ENCODE peak calls at places on chromosomes 13 and 19, in eight cellular contexts. D is sigmoid colon; M is CD8-positive, alpha-beta T cell; B is dorsolateral prefrontal cortex; U is upper lobe of right lung; X is activated B cell treated with CpG ODN at 0.5 μM for 24 hours; Y is spleen; K is colonic mucosa. A is an unnamed sample.

GRCh38 chr13:108176685-108177274 is 38.6 kb downstream of the LIG4 start:
- DNase-seq in M (peak), X (peak), B (no peak), D (no peak), U (no peak), Y (no peak), K (peak), A (no peak)

GRCh38 chr19:3783660-3784584 is 2.3 kb downstream of the MATK start:
- DNase-seq in U (peak), Y (peak), D (no peak), B (no peak), M (peak), K (no peak), X (no peak), A (no peak)

GRCh38 chr13:57631607-57632275 is at the start of gene PCDH17:
- DNase-seq in B (no peak), D (no peak), U (peak), X (no peak), K (no peak), M (no peak), Y (peak), A (peak)

GRCh38 chr13:30466358-30466714 is 600 bp upstream of the HMGB1 start:
- DNase-seq in M (no peak), K (no peak), Y (no peak), D (no peak), B (no peak), U (no peak), X (no peak), A (no peak)

GRCh38 chr19:3125900-3126524 is 9.8 kb upstream of the GNA15 start:
- DNase-seq in B (no peak), K (peak), M (peak), Y (peak), D (no peak), U (peak), X (peak), A (peak)

GRCh38 chr13:112747256-112747655 is 57.4 kb downstream of the ATP11A start:
- DNase-seq in X (no peak), D (peak), U (peak), Y (peak), M (no peak), B (no peak), K (no peak), A (no peak)

GRCh38 chr19:16888629-16889371 is at the start of gene F2RL3:
- DNase-seq in Y (peak), U (peak), D (peak), B (no peak), X (no peak), M (no peak), K (peak), A (peak)

GRCh38 chr13:75636339-75637095 is 387 bp downstream of the LMO7 start:
- DNase-seq in B (no peak), X (peak), D (no peak), M (peak), U (peak), Y (peak), K (peak), A (peak)

GRCh38 chr19:13493516-13494310 is 12.6 kb downstream of the CACNA1A start:
- DNase-seq in X (no peak), D (no peak), M (no peak), K (no peak), U (no peak), Y (no peak), B (no peak), A (no peak)

GRCh38 chr13:110520431-110521295 is 40.9 kb downstream of the RAB20 start:
- DNase-seq in U (peak), M (no peak), K (peak), B (peak), D (peak), Y (no peak), X (no peak), A (peak)

GRCh38 chr13:24176351-24177101 is 16.0 kb downstream of the SPATA13 start:
- DNase-seq in U (no peak), X (no peak), B (no peak), Y (no peak), D (no peak), M (no peak), K (no peak), A (no peak)

GRCh38 chr13:32676242-32676641 is 90.0 kb downstream of the PDS5B start:
- DNase-seq in Y (no peak), D (no peak), K (no peak), M (no peak), U (no peak), B (no peak), X (no peak), A (no peak)

GRCh38 chr19:2820112-2820702 is 539 bp downstream of the ZNF554 start:
- DNase-seq in M (no peak), K (peak), X (no peak), D (no peak), B (no peak), U (no peak), Y (no peak), A (no peak)

GRCh38 chr19:56838930-56839664 is 1.4 kb downstream of the PEG3 start:
- DNase-seq in X (no peak), U (peak), K (peak), B (peak), D (peak), M (peak), Y (peak), A (peak)

GRCh38 chr13:29946093-29946492 is 95.7 kb upstream of the UBL3 start:
- DNase-seq in U (no peak), D (no peak), K (no peak), Y (no peak), X (no peak), M (no peak), B (no peak), A (no peak)

GRCh38 chr19:48683349-48683748 is 10.5 kb upstream of the NTN5 start:
- DNase-seq in Y (no peak), D (no peak), U (no peak), K (no peak), X (no peak), B (peak), M (peak), A (peak)

GRCh38 chr19:51148571-51148970 is 6.5 kb downstream of the SIGLEC7 start:
- DNase-seq in B (no peak), X (no peak), Y (no peak), M (no peak), U (no peak), K (no peak), D (no peak), A (no peak)

GRCh38 chr13:65913173-65913572 is 1317.0 kb downstream of the PCDH9 start:
- DNase-seq in U (no peak), K (no peak), B (no peak), D (no peak), X (no peak), Y (no peak), M (no peak), A (no peak)

GRCh38 chr19:42290523-42291436 is 11.2 kb upstream of the PRR19 start:
- DNase-seq in K (no peak), U (no peak), M (peak), D (no peak), B (no peak), Y (peak), X (peak), A (peak)

DNA sequence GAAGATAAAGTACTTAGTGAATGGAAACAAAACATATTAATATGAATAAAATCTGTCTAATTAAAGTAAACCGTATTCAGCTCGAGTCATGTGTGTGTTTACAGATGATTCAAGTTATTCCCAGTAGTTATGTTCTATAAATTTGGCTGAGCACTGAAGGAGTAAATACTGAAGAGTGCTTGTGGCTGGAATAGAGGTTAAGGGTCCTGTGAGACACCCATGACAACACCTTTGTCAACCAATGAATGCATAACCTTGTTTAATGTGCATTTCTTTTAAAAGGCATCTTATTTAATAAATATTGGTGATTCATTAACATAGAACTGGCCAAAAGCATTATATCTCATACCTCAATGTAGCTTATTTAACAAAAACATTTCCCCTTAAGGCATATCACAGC is 577.8 kb upstream of the SLITRK5 start:
- DNase-seq in Y (no peak), B (no peak), K (no peak), U (no peak), D (no peak), X (no peak), M (no peak), A (no peak)
- TF ChIP-seq CTCF in Y (no peak), B (no peak), K (no peak), U (no peak), D (no peak), X (no peak), M (no peak), A (no peak)

DNA sequence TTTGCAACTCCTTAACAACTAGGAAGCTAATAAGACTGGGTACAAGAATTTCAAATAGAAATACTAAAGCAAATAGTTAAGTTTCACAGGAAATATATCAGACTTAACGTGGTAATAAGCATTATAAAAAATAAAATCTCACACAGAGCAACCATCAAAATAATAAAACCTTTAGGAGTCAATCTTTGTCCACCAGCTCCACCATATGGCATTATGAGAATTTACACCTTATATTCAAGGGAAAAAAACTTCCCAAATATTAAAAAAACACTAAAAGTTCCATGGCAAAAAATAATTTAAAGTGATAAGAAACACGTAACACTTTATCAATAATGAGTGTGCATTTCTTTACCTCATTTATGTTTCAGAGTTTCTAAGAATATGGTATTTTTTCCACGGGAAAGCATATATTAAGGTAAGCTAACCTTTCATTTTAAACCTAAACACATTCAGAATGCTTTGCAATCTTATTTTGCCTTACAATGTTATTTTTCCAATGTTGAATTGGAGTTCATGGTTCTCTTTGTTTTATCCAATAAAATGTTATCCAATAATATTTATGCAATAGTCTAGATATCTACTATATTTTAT is 423.2 kb upstream of the SGCG start:
- DNase-seq in K (no peak), M (no peak), B (no peak), Y (no peak), X (no peak), U (no peak), D (no peak), A (no peak)
- TF ChIP-seq CTCF in K (no peak), M (no peak), B (peak), Y (no peak), X (no peak), U (peak), D (no peak), A (no peak)

DNA sequence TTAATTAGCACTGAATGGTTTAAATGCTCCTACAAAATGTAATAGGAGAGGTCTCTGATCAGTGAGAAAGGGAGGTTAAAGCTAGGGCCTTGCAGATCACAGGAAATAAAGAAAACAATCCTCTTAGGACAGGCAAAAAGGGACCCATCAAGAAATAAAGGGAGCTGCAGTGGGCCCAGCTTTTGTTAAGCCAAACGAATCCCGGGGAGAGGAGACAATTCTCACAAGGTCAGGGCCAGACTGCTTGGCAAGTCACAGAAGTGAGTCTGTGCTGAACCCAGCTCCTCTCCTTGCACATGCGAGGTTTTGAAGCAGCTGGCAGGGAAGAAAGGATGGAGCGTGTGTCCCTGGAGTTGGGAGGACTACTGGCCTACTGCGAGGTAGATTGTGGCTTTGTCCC is 285.8 kb downstream of the COG6 start:
- DNase-seq in U (no peak), Y (no peak), K (no peak), M (no peak), B (no peak), D (no peak), X (no peak), A (no peak)
- TF ChIP-seq CTCF in U (no peak), Y (no peak), K (no peak), M (no peak), B (no peak), D (no peak), X (no peak), A (no peak)

DNA sequence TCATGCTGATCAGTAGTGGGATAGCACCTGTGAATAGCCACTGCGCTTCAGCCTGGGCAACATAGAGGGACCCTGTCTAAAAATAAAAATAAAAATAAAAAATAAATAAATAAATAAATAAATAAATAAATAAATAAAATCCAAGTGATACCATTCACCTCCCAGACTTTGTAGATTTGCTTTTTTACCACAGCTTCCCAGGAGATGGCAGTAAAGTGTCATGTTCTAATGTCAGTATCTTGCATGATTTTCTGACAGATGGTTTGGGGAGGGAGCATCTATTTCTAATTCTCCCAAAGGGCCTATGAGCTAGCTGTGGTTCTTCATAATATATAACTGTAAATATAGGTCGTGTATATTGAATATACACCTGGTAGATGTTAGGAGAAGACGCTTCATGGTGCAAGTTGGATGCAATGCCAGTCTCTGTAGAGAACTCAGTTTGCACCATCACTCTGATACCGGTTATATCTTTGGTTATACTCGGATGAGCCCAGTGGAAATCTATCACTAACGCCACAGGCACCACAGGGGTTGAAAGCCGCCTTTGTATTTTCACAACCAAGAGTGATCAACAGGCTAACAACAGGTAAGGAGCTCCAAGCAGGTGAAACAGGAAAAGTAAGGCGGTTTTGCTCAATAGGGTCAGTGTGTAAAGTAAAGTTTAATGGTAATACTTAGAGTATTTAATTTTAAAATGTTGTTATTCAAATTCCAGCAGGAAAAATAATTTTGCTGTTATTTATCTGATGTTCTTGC is 13.9 kb downstream of the APLP1 start:
- DNase-seq in M (no peak), X (no peak), B (no peak), K (peak), D (no peak), U (no peak), Y (no peak), A (no peak)
- TF ChIP-seq CTCF in M (peak), X (no peak), B (peak), K (peak), D (peak), U (peak), Y (peak), A (peak)

GRCh38 chr13:70622785-70623184 is 514.5 kb upstream of the KLHL1 start:
- DNase-seq in M (no peak), X (no peak), D (no peak), U (no peak), K (no peak), Y (no peak), B (no peak), A (no peak)

GRCh38 chr13:70623260-70623659 is 515.0 kb upstream of the KLHL1 start:
- DNase-seq in M (no peak), Y (no peak), X (no peak), D (no peak), K (no peak), U (no peak), B (no peak), A (no peak)
- TF ChIP-seq CTCF in M (peak), Y (no peak), X (no peak), D (no peak), K (peak), U (peak), B (peak), A (no peak)